ENCODE peak calls at places on chromosomes 5 and 9, in nine cellular contexts. H is fibroblast of mammary gland, I is HAP-1, P is left ventricle myocardium superior, G is coronary artery, X is NCI-H460, U is iPS-NIHi11, C is kidney, M is NCI-H2171 treated with DMSO at 0.1 percent for 48 hours. Z is an unnamed sample.

GRCh38 chr5:122154910-122155309 is 25.6 kb downstream of the ZNF474 start:
- DNase-seq in H (peak; percentile 89), I (no peak), P (no peak), G (no peak), X (no peak), U (no peak), C (no peak), M (no peak), Z (no peak)

GRCh38 chr9:91824591-91825339 is 125.3 kb downstream of the ROR2 start:
- DNase-seq in H (peak; percentile 89), I (no peak), P (peak; percentile 62), G (no peak), X (no peak), U (no peak), C (peak; percentile 66), M (no peak), Z (no peak)

GRCh38 chr5:11378462-11378861 is 525.8 kb downstream of the CTNND2 start:
- DNase-seq in H (no peak), I (no peak), P (no peak), G (no peak), X (no peak), U (no peak), C (no peak), M (peak; percentile 60), Z (no peak)

GRCh38 chr5:34672196-34672595 is 16.1 kb downstream of the RAI14 start:
- DNase-seq in H (no peak), I (no peak), P (no peak), G (no peak), X (no peak), U (no peak), C (no peak), M (no peak), Z (no peak)

GRCh38 chr5:72156921-72157320 is 49.6 kb downstream of the MAP1B start:
- DNase-seq in H (peak; percentile 99), I (peak; percentile 45), P (no peak), G (no peak), X (no peak), U (no peak), C (no peak), M (no peak), Z (no peak)

GRCh38 chr9:8821910-8822666 is 1022.5 kb upstream of the DMAC1 start:
- DNase-seq in H (no peak), I (no peak), P (no peak), G (no peak), X (no peak), U (no peak), C (no peak), M (no peak), Z (no peak)

GRCh38 chr9:79621916-79622575 is 50.3 kb downstream of the TLE4 start:
- DNase-seq in H (no peak), I (no peak), P (no peak), G (no peak), X (no peak), U (peak; percentile 20), C (no peak), M (no peak), Z (no peak)

GRCh38 chr5:158814521-158814920 is 285.2 kb downstream of the EBF1 start:
- DNase-seq in H (peak; percentile 92), I (no peak), P (no peak), G (no peak), X (no peak), U (no peak), C (no peak), M (peak; percentile 2), Z (no peak)

GRCh38 chr5:151688406-151688805 is 1.7 kb upstream of the SPARC start:
- DNase-seq in H (no peak), I (no peak), P (no peak), G (peak; percentile 33), X (no peak), U (no peak), C (no peak), M (no peak), Z (no peak)

GRCh38 chr5:159210306-159210722 is 961 bp upstream of the RNF145 start:
- DNase-seq in H (no peak), I (no peak), P (no peak), G (no peak), X (peak; percentile 80), U (no peak), C (no peak), M (no peak), Z (no peak)

GRCh38 chr9:125794708-125795107 is 47.5 kb downstream of the PBX3 start:
- DNase-seq in H (no peak), I (no peak), P (no peak), G (no peak), X (no peak), U (no peak), C (no peak), M (no peak), Z (no peak)

GRCh38 chr9:127711831-127712274 is 3.6 kb downstream of the PTRH1 start:
- DNase-seq in H (no peak), I (no peak), P (no peak), G (no peak), X (no peak), U (peak; percentile 46), C (no peak), M (peak; percentile 74), Z (no peak)

GRCh38 chr9:131627326-131627845 is 82.1 kb downstream of the PRRT1B start:
- DNase-seq in H (peak; percentile 31), I (no peak), P (no peak), G (no peak), X (no peak), U (no peak), C (peak; percentile 65), M (peak; percentile 91), Z (no peak)

GRCh38 chr9:76365028-76365427 is 29.2 kb downstream of the RFK start:
- DNase-seq in H (peak; percentile 14), I (no peak), P (no peak), G (no peak), X (no peak), U (peak; percentile 26), C (no peak), M (no peak), Z (no peak)

GRCh38 chr5:169162407-169162806 is 138.5 kb downstream of the SLIT3 start:
- DNase-seq in H (peak; percentile 89), I (no peak), P (no peak), G (no peak), X (no peak), U (no peak), C (no peak), M (no peak), Z (no peak)

GRCh38 chr9:69822091-69822750 is 1.6 kb downstream of the CFAP95 start:
- DNase-seq in H (peak; percentile 79), I (peak; percentile 36), P (no peak), G (no peak), X (no peak), U (no peak), C (no peak), M (no peak), Z (peak; percentile 13)

GRCh38 chr9:115250646-115251045 is 132.7 kb upstream of the TNC start:
- DNase-seq in H (peak; percentile 88), I (no peak), P (no peak), G (no peak), X (no peak), U (no peak), C (no peak), M (no peak), Z (no peak)

GRCh38 chr9:12813960-12814876 is 39.4 kb downstream of the LURAP1L start:
- DNase-seq in H (peak; percentile 100), I (peak; percentile 32), P (peak; percentile 29), G (peak; percentile 80), X (peak; percentile 98), U (peak; percentile 16), C (peak; percentile 58), M (no peak), Z (peak; percentile 25)

GRCh38 chr9:125843646-125844045 is 96.5 kb downstream of the PBX3 start:
- DNase-seq in H (peak; percentile 34), I (peak; percentile 24), P (no peak), G (no peak), X (no peak), U (no peak), C (no peak), M (peak; percentile 53), Z (no peak)

GRCh38 chr5:102483736-102484135 is 15.1 kb downstream of the SLCO6A1 start:
- DNase-seq in H (peak; percentile 35), I (no peak), P (no peak), G (no peak), X (no peak), U (no peak), C (no peak), M (no peak), Z (no peak)

GRCh38 chr9:82456621-82457020 is 468.0 kb downstream of the SPATA31D1 start:
- DNase-seq in H (peak; percentile 54), I (no peak), P (no peak), G (no peak), X (no peak), U (no peak), C (no peak), M (no peak), Z (no peak)

GRCh38 chr9:99184427-99185327 is 37.1 kb downstream of the ALG2 start:
- DNase-seq in H (peak; percentile 95), I (peak; percentile 89), P (peak; percentile 90), G (peak; percentile 88), X (peak; percentile 86), U (peak; percentile 92), C (peak; percentile 91), M (peak; percentile 87), Z (peak; percentile 77)

GRCh38 chr9:91307279-91307678 is 54.4 kb downstream of the AUH start:
- DNase-seq in H (no peak), I (no peak), P (no peak), G (no peak), X (no peak), U (no peak), C (no peak), M (no peak), Z (peak; percentile 6)

GRCh38 chr5:88509403-88509802 is 240.8 kb upstream of the TMEM161B start:
- DNase-seq in H (no peak), I (peak; percentile 74), P (no peak), G (no peak), X (no peak), U (no peak), C (no peak), M (no peak), Z (no peak)

GRCh38 chr9:18936094-18936871 is 96.7 kb downstream of the SAXO1 start:
- DNase-seq in H (no peak), I (no peak), P (no peak), G (no peak), X (no peak), U (no peak), C (no peak), M (no peak), Z (no peak)

GRCh38 chr9:92616199-92617129 is 53.5 kb downstream of the IPPK start:
- DNase-seq in H (peak; percentile 44), I (no peak), P (peak; percentile 47), G (peak; percentile 53), X (no peak), U (no peak), C (no peak), M (no peak), Z (no peak)

GRCh38 chr5:143581649-143582048 is 178.2 kb upstream of the NR3C1 start:
- DNase-seq in H (no peak), I (no peak), P (no peak), G (no peak), X (no peak), U (no peak), C (no peak), M (no peak), Z (no peak)

Z was measured in GM06990.